ENCODE peak calls at places on chromosomes 6 and 20, in nine cellular contexts. One of them, this sample, is unnamed.

GRCh38 chr6:41934278-41935189 is 7.1 kb downstream of the CCND3 start:
- DNase-seq in adipocyte: no peak
- DNase-seq in cardiac fibroblast: no peak
- DNase-seq in HFF-Myc: no peak
- DNase-seq in fibroblast of the aortic adventitia: no peak
- DNase-seq in esophagus squamous epithelium: no peak
- DNase-seq in GM23248: peak
- DNase-seq in Caco-2: peak
- DNase-seq in transverse colon: no peak
- DNase-seq in this sample: no peak

GRCh38 chr6:170165085-170165484 is 125.8 kb downstream of the DLL1 start:
- DNase-seq in adipocyte: no peak
- DNase-seq in cardiac fibroblast: no peak
- DNase-seq in HFF-Myc: no peak
- DNase-seq in fibroblast of the aortic adventitia: no peak
- DNase-seq in esophagus squamous epithelium: no peak
- DNase-seq in GM23248: peak
- DNase-seq in Caco-2: peak
- DNase-seq in transverse colon: no peak
- DNase-seq in this sample: no peak

GRCh38 chr20:10705801-10706459 is 32.1 kb upstream of the JAG1 start:
- DNase-seq in adipocyte: no peak
- DNase-seq in cardiac fibroblast: no peak
- DNase-seq in HFF-Myc: no peak
- DNase-seq in fibroblast of the aortic adventitia: no peak
- DNase-seq in esophagus squamous epithelium: peak
- DNase-seq in GM23248: no peak
- DNase-seq in Caco-2: no peak
- DNase-seq in transverse colon: peak
- DNase-seq in this sample: no peak

GRCh38 chr6:126788961-126789365 is 329.5 kb upstream of the RSPO3 start:
- DNase-seq in adipocyte: no peak
- DNase-seq in cardiac fibroblast: no peak
- DNase-seq in HFF-Myc: no peak
- DNase-seq in fibroblast of the aortic adventitia: peak
- DNase-seq in esophagus squamous epithelium: no peak
- DNase-seq in GM23248: peak
- DNase-seq in Caco-2: no peak
- DNase-seq in transverse colon: no peak
- DNase-seq in this sample: no peak

GRCh38 chr6:10558575-10558974 is 37.4 kb downstream of the GCNT2 start:
- DNase-seq in adipocyte: no peak
- DNase-seq in cardiac fibroblast: no peak
- DNase-seq in HFF-Myc: no peak
- DNase-seq in fibroblast of the aortic adventitia: no peak
- DNase-seq in esophagus squamous epithelium: no peak
- DNase-seq in GM23248: no peak
- DNase-seq in Caco-2: no peak
- DNase-seq in transverse colon: peak
- DNase-seq in this sample: no peak

GRCh38 chr20:22922987-22923386 is 112.1 kb upstream of the SSTR4 start:
- DNase-seq in adipocyte: no peak
- DNase-seq in cardiac fibroblast: no peak
- DNase-seq in HFF-Myc: no peak
- DNase-seq in fibroblast of the aortic adventitia: no peak
- DNase-seq in esophagus squamous epithelium: no peak
- DNase-seq in GM23248: no peak
- DNase-seq in Caco-2: no peak
- DNase-seq in transverse colon: no peak
- DNase-seq in this sample: no peak

GRCh38 chr20:1424336-1424735 is 31.5 kb upstream of the FKBP1A start:
- DNase-seq in adipocyte: no peak
- DNase-seq in cardiac fibroblast: no peak
- DNase-seq in HFF-Myc: no peak
- DNase-seq in fibroblast of the aortic adventitia: no peak
- DNase-seq in esophagus squamous epithelium: no peak
- DNase-seq in GM23248: no peak
- DNase-seq in Caco-2: no peak
- DNase-seq in transverse colon: no peak
- DNase-seq in this sample: no peak

GRCh38 chr6:147711511-147711910 is 203.0 kb downstream of the SAMD5 start:
- DNase-seq in adipocyte: peak
- DNase-seq in cardiac fibroblast: no peak
- DNase-seq in HFF-Myc: no peak
- DNase-seq in fibroblast of the aortic adventitia: no peak
- DNase-seq in esophagus squamous epithelium: no peak
- DNase-seq in GM23248: no peak
- DNase-seq in Caco-2: no peak
- DNase-seq in transverse colon: no peak
- DNase-seq in this sample: no peak

GRCh38 chr6:144286503-144287393 is 1.6 kb downstream of the UTRN start:
- DNase-seq in adipocyte: peak
- DNase-seq in cardiac fibroblast: peak
- DNase-seq in HFF-Myc: no peak
- DNase-seq in fibroblast of the aortic adventitia: peak
- DNase-seq in esophagus squamous epithelium: no peak
- DNase-seq in GM23248: peak
- DNase-seq in Caco-2: peak
- DNase-seq in transverse colon: peak
- DNase-seq in this sample: no peak

GRCh38 chr20:32285082-32285620 is 7.7 kb downstream of the KIF3B start:
- DNase-seq in adipocyte: no peak
- DNase-seq in cardiac fibroblast: no peak
- DNase-seq in HFF-Myc: no peak
- DNase-seq in fibroblast of the aortic adventitia: no peak
- DNase-seq in esophagus squamous epithelium: no peak
- DNase-seq in GM23248: no peak
- DNase-seq in Caco-2: no peak
- DNase-seq in transverse colon: no peak
- DNase-seq in this sample: no peak

GRCh38 chr6:3789018-3789895 is 37.7 kb upstream of the PXDC1 start:
- DNase-seq in adipocyte: peak
- DNase-seq in cardiac fibroblast: no peak
- DNase-seq in HFF-Myc: no peak
- DNase-seq in fibroblast of the aortic adventitia: peak
- DNase-seq in esophagus squamous epithelium: no peak
- DNase-seq in GM23248: peak
- DNase-seq in Caco-2: peak
- DNase-seq in transverse colon: no peak
- DNase-seq in this sample: no peak

GRCh38 chr6:149318581-149319286 is 1.2 kb downstream of the TAB2 start:
- DNase-seq in adipocyte: peak
- DNase-seq in cardiac fibroblast: peak
- DNase-seq in HFF-Myc: no peak
- DNase-seq in fibroblast of the aortic adventitia: peak
- DNase-seq in esophagus squamous epithelium: no peak
- DNase-seq in GM23248: peak
- DNase-seq in Caco-2: no peak
- DNase-seq in transverse colon: peak
- DNase-seq in this sample: peak

GRCh38 chr6:143973097-143973979 is 34.7 kb downstream of the PLAGL1 start:
- DNase-seq in adipocyte: no peak
- DNase-seq in cardiac fibroblast: no peak
- DNase-seq in HFF-Myc: no peak
- DNase-seq in fibroblast of the aortic adventitia: no peak
- DNase-seq in esophagus squamous epithelium: no peak
- DNase-seq in GM23248: no peak
- DNase-seq in Caco-2: no peak
- DNase-seq in transverse colon: no peak
- DNase-seq in this sample: no peak

DNA sequence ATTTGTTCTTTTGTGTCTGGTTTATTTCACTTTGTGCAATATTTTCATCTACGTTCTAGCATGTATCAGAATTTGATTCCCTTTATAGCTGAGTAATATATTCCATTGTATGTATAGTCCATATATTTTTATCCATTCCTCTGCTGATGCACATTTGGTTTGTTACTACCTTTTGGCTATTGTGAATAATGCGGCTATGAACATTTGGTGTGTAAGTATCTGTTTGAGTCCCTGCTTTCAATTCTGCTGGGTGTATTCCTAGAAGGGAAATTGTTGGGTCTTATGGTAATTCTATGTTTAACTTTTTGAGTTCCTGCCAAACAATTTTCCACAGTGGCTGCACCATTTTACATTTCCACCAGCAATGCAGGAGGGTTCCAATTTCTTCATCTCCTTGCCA is 52.4 kb downstream of the DNAH8 start:
- DNase-seq in adipocyte: no peak
- DNase-seq in cardiac fibroblast: no peak
- DNase-seq in HFF-Myc: no peak
- DNase-seq in fibroblast of the aortic adventitia: no peak
- DNase-seq in esophagus squamous epithelium: no peak
- DNase-seq in GM23248: no peak
- DNase-seq in Caco-2: no peak
- DNase-seq in transverse colon: no peak
- DNase-seq in this sample: no peak
- H3K4me3 ChIP-seq in adipocyte: no peak
- H3K4me3 ChIP-seq in cardiac fibroblast: no peak
- H3K4me3 ChIP-seq in HFF-Myc: no peak
- H3K4me3 ChIP-seq in fibroblast of the aortic adventitia: no peak
- H3K4me3 ChIP-seq in esophagus squamous epithelium: no peak
- H3K4me3 ChIP-seq in GM23248: no peak
- H3K4me3 ChIP-seq in Caco-2: no peak
- H3K4me3 ChIP-seq in transverse colon: no peak
- H3K4me3 ChIP-seq in this sample: no peak

GRCh38 chr20:16574656-16575355 is 1.6 kb upstream of the KIF16B start:
- DNase-seq in adipocyte: peak
- DNase-seq in cardiac fibroblast: peak
- DNase-seq in HFF-Myc: no peak
- DNase-seq in fibroblast of the aortic adventitia: peak
- DNase-seq in esophagus squamous epithelium: peak
- DNase-seq in GM23248: peak
- DNase-seq in Caco-2: peak
- DNase-seq in transverse colon: peak
- DNase-seq in this sample: peak
- H3K4me3 ChIP-seq in adipocyte: peak
- H3K4me3 ChIP-seq in cardiac fibroblast: peak
- H3K4me3 ChIP-seq in HFF-Myc: peak
- H3K4me3 ChIP-seq in fibroblast of the aortic adventitia: peak
- H3K4me3 ChIP-seq in esophagus squamous epithelium: peak
- H3K4me3 ChIP-seq in GM23248: peak
- H3K4me3 ChIP-seq in Caco-2: peak
- H3K4me3 ChIP-seq in transverse colon: peak
- H3K4me3 ChIP-seq in this sample: peak

DNA sequence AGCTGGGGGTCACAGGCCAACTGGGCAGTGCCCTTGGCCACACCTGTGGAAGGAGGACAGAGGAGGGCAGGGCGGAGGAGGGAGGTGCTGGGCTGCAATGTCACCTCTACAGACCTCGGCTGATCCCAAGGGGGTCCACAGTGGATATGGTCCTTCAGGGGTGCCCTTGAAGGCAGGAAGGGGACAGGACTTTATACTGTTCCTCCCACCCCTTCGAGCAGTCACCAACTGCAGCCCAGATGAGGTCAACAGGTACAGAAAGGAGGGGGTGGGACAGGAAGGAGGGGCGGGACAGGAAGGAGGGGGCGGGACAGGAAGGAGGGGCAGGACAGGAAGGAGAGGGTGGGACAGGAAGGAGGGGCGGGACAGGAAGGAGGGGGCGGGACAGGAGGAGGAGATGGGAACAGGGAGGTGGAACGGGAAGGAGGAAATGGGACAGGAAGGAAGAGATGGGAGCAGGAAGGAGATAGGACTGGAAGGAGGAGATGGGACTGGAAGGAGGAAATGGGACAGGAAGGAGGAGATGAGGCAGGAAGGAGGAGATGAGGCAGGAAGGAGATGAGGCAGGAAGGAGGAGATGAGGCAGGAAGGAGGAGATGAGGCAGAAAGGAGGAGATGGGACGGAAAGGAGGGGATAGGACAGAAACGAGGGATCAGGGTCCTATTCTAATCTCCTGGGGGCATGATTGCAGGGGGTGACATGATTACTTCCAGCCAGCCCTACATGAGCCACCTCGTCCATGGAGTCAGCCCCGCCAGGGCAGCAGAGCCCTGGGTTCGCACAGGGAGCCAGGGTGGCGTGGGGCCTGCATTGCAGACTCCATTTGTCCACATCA is 19.4 kb upstream of the MRGBP start:
- DNase-seq in adipocyte: no peak
- DNase-seq in cardiac fibroblast: peak
- DNase-seq in HFF-Myc: peak
- DNase-seq in fibroblast of the aortic adventitia: no peak
- DNase-seq in esophagus squamous epithelium: no peak
- DNase-seq in GM23248: no peak
- DNase-seq in Caco-2: peak
- DNase-seq in transverse colon: peak
- DNase-seq in this sample: peak
- H3K4me3 ChIP-seq in adipocyte: no peak
- H3K4me3 ChIP-seq in cardiac fibroblast: no peak
- H3K4me3 ChIP-seq in HFF-Myc: no peak
- H3K4me3 ChIP-seq in fibroblast of the aortic adventitia: no peak
- H3K4me3 ChIP-seq in esophagus squamous epithelium: no peak
- H3K4me3 ChIP-seq in GM23248: no peak
- H3K4me3 ChIP-seq in Caco-2: no peak
- H3K4me3 ChIP-seq in transverse colon: no peak
- H3K4me3 ChIP-seq in this sample: peak

GRCh38 chr6:111478064-111478476 is 4.9 kb downstream of the REV3L start:
- DNase-seq in adipocyte: peak
- DNase-seq in cardiac fibroblast: peak
- DNase-seq in HFF-Myc: no peak
- DNase-seq in fibroblast of the aortic adventitia: peak
- DNase-seq in esophagus squamous epithelium: no peak
- DNase-seq in GM23248: peak
- DNase-seq in Caco-2: no peak
- DNase-seq in transverse colon: no peak
- DNase-seq in this sample: no peak

GRCh38 chr6:111474771-111475170 is 8.2 kb downstream of the REV3L start:
- DNase-seq in adipocyte: no peak
- DNase-seq in cardiac fibroblast: no peak
- DNase-seq in HFF-Myc: no peak
- DNase-seq in fibroblast of the aortic adventitia: no peak
- DNase-seq in esophagus squamous epithelium: no peak
- DNase-seq in GM23248: peak
- DNase-seq in Caco-2: no peak
- DNase-seq in transverse colon: no peak
- DNase-seq in this sample: no peak

GRCh38 chr6:111474106-111474505 is 8.9 kb downstream of the REV3L start:
- DNase-seq in adipocyte: no peak
- DNase-seq in cardiac fibroblast: no peak
- DNase-seq in HFF-Myc: no peak
- DNase-seq in fibroblast of the aortic adventitia: no peak
- DNase-seq in esophagus squamous epithelium: no peak
- DNase-seq in GM23248: no peak
- DNase-seq in Caco-2: no peak
- DNase-seq in transverse colon: no peak
- DNase-seq in this sample: no peak

GRCh38 chr6:111478749-111479148 is 4.3 kb downstream of the REV3L start:
- DNase-seq in adipocyte: peak
- DNase-seq in cardiac fibroblast: peak
- DNase-seq in HFF-Myc: no peak
- DNase-seq in fibroblast of the aortic adventitia: peak
- DNase-seq in esophagus squamous epithelium: no peak
- DNase-seq in GM23248: peak
- DNase-seq in Caco-2: no peak
- DNase-seq in transverse colon: no peak
- DNase-seq in this sample: no peak

DNA sequence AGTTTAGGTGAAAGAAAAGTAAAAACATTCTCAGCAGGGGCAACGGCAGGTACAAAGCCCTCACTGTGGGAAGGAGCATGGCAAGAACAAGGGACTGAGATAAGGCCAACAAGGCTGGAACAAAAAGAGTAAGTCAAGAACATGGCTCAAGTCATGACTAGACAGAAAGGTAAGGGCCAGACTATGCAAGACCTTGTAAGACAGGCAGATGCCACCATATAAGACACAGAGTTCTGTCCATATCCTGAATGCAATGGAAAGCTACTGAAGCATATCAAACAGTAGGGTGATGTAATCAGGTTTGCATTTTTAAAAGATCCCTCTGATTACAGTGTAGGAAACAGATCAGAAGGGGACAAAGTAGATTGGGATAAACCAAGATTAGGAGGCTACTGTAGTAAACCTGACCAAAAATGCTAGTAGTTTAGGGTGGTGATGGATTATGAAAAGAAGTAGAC is 5.5 kb downstream of the REV3L start:
- DNase-seq in adipocyte: peak
- DNase-seq in cardiac fibroblast: no peak
- DNase-seq in HFF-Myc: no peak
- DNase-seq in fibroblast of the aortic adventitia: peak
- DNase-seq in esophagus squamous epithelium: no peak
- DNase-seq in GM23248: peak
- DNase-seq in Caco-2: no peak
- DNase-seq in transverse colon: no peak
- DNase-seq in this sample: no peak
- H3K4me3 ChIP-seq in adipocyte: peak
- H3K4me3 ChIP-seq in cardiac fibroblast: no peak
- H3K4me3 ChIP-seq in HFF-Myc: no peak
- H3K4me3 ChIP-seq in fibroblast of the aortic adventitia: no peak
- H3K4me3 ChIP-seq in esophagus squamous epithelium: no peak
- H3K4me3 ChIP-seq in GM23248: peak
- H3K4me3 ChIP-seq in Caco-2: no peak
- H3K4me3 ChIP-seq in transverse colon: no peak
- H3K4me3 ChIP-seq in this sample: no peak